ENCODE peak calls at places on chromosomes 16 and 17, in ten cellular contexts. F is lower lobe of right lung, K is AG04450, N is heart right ventricle, M is neural crest cell, A is HFF-Myc, S is heart left ventricle, L is BE2C, Z is lower leg skin, Q is A549. B is an unnamed sample.

GRCh38 chr17:10292057-10292931 is 80.5 kb downstream of the MYH13 start:
- DNase-seq in Z (peak), Q (no peak), N (peak), L (no peak), K (no peak), A (no peak), F (no peak), M (no peak), S (peak), B (no peak)

GRCh38 chr16:28596840-28597691 is at the start of gene SULT1A2:
- DNase-seq in Q (no peak), M (no peak), L (no peak), N (no peak), K (no peak), Z (no peak), A (no peak), S (no peak), F (peak), B (no peak)

GRCh38 chr16:67653131-67654068 is 6.7 kb downstream of the ACD start:
- DNase-seq in L (peak), K (no peak), S (peak), N (peak), F (peak), Z (no peak), Q (no peak), M (no peak), A (no peak), B (no peak)

GRCh38 chr17:14150604-14151003 is 81.3 kb downstream of the COX10 start:
- DNase-seq in L (no peak), Q (no peak), Z (no peak), A (no peak), S (no peak), M (no peak), F (no peak), K (no peak), N (no peak), B (no peak)

GRCh38 chr16:56262148-56262878 is 71.0 kb downstream of the GNAO1 start:
- DNase-seq in S (no peak), Q (no peak), K (no peak), M (no peak), A (no peak), N (no peak), F (no peak), L (no peak), Z (no peak), B (no peak)

GRCh38 chr17:38681096-38681495 is 6.3 kb upstream of the EPOP start:
- DNase-seq in Z (no peak), A (no peak), K (no peak), N (no peak), Q (no peak), F (no peak), M (no peak), L (no peak), S (no peak), B (no peak)

GRCh38 chr16:3819741-3820724 is 60.5 kb downstream of the CREBBP start:
- DNase-seq in K (peak), Z (no peak), S (no peak), L (peak), F (no peak), M (no peak), Q (peak), A (peak), N (no peak), B (no peak)

GRCh38 chr17:80465316-80465974 is 11.0 kb downstream of the NPTX1 start:
- DNase-seq in F (no peak), Q (no peak), M (no peak), N (no peak), K (no peak), A (no peak), L (no peak), Z (no peak), S (no peak), B (no peak)

GRCh38 chr16:84699712-84700517 is at the start of gene USP10:
- DNase-seq in K (no peak), M (peak), A (no peak), L (peak), N (peak), Q (peak), Z (peak), F (peak), S (peak), B (peak)

GRCh38 chr17:57084361-57084801 is 665 bp upstream of the AKAP1 start:
- DNase-seq in N (no peak), S (no peak), F (no peak), Q (no peak), Z (no peak), M (no peak), A (no peak), L (no peak), K (no peak), B (no peak)

GRCh38 chr17:32286518-32286900 is 20.9 kb downstream of the RHBDL3 start:
- DNase-seq in M (no peak), K (no peak), N (no peak), L (no peak), Z (no peak), F (no peak), Q (no peak), A (no peak), S (no peak), B (no peak)

GRCh38 chr17:34472363-34472762 is 107.0 kb upstream of the TMEM132E start:
- DNase-seq in Z (no peak), N (no peak), A (no peak), Q (no peak), L (no peak), M (no peak), K (no peak), F (no peak), S (no peak), B (no peak)

DNA sequence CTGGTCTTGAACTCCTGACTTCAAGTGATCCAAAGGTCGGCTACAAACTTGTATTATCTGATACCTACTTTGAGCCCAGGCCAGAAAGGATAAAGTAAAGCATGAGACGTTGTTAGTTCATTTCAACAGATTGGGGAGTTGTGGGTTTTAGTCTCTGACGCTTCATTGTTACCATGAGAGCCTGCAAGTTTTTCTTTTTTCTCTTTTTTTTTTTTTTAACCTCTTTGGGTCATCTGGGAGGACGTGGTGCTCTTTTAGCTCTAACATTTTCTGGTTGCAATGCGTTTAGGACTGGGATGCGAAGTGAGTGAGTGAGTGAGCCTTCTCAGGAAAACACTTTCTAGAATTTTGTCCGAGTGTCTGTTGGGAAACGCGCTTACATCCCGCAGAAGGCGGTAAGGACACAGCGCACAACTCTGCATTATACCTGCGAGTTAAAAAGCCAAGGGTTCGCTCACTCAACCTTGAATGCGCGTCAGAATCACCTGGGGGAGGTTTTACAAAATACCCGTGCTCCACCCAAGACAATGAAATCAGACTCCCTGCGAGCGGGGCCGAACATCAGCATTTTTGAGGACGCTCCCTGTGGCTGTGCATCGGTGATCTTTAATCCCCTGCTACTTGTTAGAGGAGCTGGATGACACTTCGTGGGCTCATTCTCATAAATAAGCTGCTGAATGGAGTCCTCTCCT is 704 bp upstream of the RNF135 start:
- DNase-seq in Z (no peak), A (no peak), M (no peak), L (no peak), N (no peak), S (no peak), K (no peak), Q (peak), F (no peak), B (peak)
- TF ChIP-seq CTCF in Z (no peak), A (peak), M (no peak), L (no peak), N (no peak), S (no peak), K (peak), Q (no peak), F (no peak), B (no peak)

GRCh38 chr17:18004901-18005305 is 32.2 kb downstream of the DRC3 start:
- DNase-seq in Q (peak), S (no peak), N (no peak), K (no peak), A (no peak), M (no peak), F (no peak), Z (no peak), L (no peak), B (no peak)
- TF ChIP-seq CTCF in Q (no peak), S (no peak), N (peak), K (peak), A (peak), M (peak), F (no peak), Z (no peak), L (peak), B (peak)

GRCh38 chr16:31711344-31711845 is 162.2 kb upstream of the ZNF267 start:
- DNase-seq in S (no peak), Z (no peak), F (no peak), M (no peak), K (no peak), Q (no peak), A (no peak), N (no peak), L (no peak), B (no peak)
- TF ChIP-seq CTCF in S (no peak), Z (no peak), F (no peak), M (no peak), K (no peak), Q (no peak), A (no peak), N (no peak), L (no peak), B (no peak)

DNA sequence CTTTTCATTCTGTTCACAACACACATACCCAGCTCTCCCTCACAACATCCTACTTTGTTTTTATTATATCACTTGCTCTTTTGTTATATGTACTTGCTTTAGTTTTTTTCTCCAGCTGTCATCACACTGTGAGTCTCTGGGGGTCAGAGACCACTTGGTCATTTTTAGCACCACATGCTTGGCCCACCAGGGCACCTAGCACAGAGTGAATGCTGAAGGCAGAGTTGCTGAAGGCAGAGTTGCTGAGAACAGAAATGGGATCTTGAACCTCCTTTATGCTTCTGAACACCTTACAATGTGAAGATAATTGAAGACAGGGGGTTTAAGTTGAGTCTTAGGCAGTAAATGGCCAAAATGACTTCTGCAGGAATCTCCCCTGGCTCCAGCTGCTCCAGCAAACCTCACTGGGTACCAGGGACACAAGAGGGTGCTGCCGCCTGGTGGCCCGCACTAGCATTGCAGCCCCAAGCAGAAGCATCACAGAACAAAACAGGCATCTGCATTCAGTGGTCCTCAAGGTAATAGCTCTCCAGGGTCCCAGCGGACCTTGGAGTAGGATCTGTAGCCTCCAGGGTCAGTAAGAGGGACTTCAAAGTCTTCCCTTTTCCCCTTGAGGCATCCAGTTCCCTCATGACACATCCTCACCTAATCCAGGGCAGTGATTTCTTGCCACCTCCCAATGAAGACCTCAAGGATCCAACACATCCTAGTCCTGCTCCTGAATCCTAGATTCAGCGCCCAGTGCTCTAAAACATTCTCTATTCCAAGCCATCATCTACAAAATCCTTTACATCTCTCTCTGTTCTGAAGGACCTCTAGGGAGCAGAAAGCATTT is 1972.6 kb downstream of the TP53TG3F start:
- DNase-seq in N (no peak), A (no peak), Q (no peak), M (no peak), S (no peak), L (peak), K (no peak), Z (no peak), F (no peak), B (no peak)
- TF ChIP-seq CTCF in N (peak), A (peak), Q (no peak), M (peak), S (peak), L (peak), K (peak), Z (no peak), F (peak), B (peak)

GRCh38 chr17:35918665-35919064 is 11.9 kb downstream of the RDM1 start:
- DNase-seq in F (no peak), S (no peak), N (no peak), K (no peak), A (no peak), M (no peak), L (no peak), Q (no peak), Z (no peak), B (no peak)
- TF ChIP-seq CTCF in F (no peak), S (no peak), N (no peak), K (no peak), A (no peak), M (no peak), L (no peak), Q (no peak), Z (no peak), B (no peak)

GRCh38 chr16:81214745-81215166 is 23.7 kb upstream of the BCO1 start:
- DNase-seq in S (no peak), K (no peak), M (no peak), L (no peak), Z (no peak), A (no peak), N (no peak), Q (peak), F (no peak), B (peak)
- TF ChIP-seq CTCF in S (no peak), K (peak), M (peak), L (peak), Z (no peak), A (peak), N (no peak), Q (peak), F (peak), B (peak)

GRCh38 chr17:40326832-40327199 is 17.8 kb downstream of the RARA start:
- DNase-seq in Z (no peak), A (no peak), K (no peak), L (no peak), N (no peak), Q (no peak), M (no peak), S (peak), F (peak), B (no peak)

GRCh38 chr17:40327735-40328385 is 18.9 kb downstream of the RARA start:
- DNase-seq in Q (no peak), L (no peak), A (no peak), S (peak), F (peak), N (peak), M (no peak), K (no peak), Z (no peak), B (no peak)

GRCh38 chr17:40328386-40328766 is 19.4 kb downstream of the RARA start:
- DNase-seq in K (no peak), N (no peak), Q (no peak), L (no peak), F (no peak), A (no peak), S (no peak), M (no peak), Z (no peak), B (no peak)

GRCh38 chr17:40326014-40326831 is 17.2 kb downstream of the RARA start:
- DNase-seq in K (no peak), F (peak), N (no peak), L (no peak), M (no peak), S (peak), Q (no peak), Z (no peak), A (no peak), B (no peak)

GRCh38 chr17:40327244-40327666 is 18.3 kb downstream of the RARA start:
- DNase-seq in A (no peak), Z (no peak), K (no peak), F (no peak), L (no peak), Q (no peak), S (peak), N (no peak), M (no peak), B (no peak)
- TF ChIP-seq CTCF in A (no peak), Z (no peak), K (no peak), F (no peak), L (no peak), Q (no peak), S (no peak), N (no peak), M (no peak), B (no peak)

DNA sequence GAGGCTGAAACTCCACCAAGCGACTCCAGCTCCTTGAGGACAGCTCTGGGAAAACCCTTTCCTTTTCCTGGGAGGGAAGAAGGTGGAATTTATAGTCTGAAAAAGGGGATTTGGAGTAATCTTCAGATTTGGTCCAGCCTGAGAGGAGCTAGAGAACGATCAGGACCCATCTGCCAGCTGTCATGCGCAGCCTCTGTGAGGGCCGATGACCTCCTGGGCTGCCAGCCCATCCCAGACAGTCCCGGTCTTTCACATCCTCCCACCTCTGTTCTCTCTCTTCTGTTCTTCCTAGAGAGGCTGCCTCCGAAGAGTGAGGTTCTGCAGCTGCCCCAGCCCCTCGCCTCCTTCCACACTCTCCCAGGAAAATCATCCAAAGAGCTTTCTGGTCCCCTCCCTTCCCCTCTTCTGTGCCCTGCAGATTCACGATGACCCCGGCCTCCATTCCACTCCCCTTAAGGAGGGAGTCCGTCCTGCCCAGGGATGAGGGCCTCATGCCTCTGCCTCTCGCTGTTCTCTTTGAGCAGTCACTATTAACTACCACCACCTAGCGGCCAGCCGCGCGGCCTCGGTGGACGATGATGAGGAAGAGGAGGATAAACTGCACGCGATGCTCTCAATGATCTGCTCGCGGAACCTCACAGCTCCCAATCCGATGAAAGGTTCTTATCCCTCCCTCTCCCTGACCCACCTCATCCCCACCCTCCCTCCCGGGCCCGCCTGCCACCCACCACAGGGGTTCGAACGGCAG is 29.6 kb downstream of the SGSM2 start:
- DNase-seq in N (no peak), K (no peak), Q (peak), A (no peak), F (no peak), L (peak), S (no peak), M (peak), Z (no peak), B (peak)
- TF ChIP-seq CTCF in N (no peak), K (peak), Q (peak), A (peak), F (no peak), L (peak), S (no peak), M (peak), Z (no peak), B (peak)

GRCh38 chr17:39702901-39703893 is 3.3 kb downstream of the ERBB2 start:
- DNase-seq in K (no peak), N (no peak), L (no peak), Z (no peak), Q (peak), F (no peak), A (no peak), S (no peak), M (no peak), B (no peak)

GRCh38 chr17:39706383-39706782 is 6.5 kb downstream of the ERBB2 start:
- DNase-seq in A (no peak), F (no peak), Z (no peak), M (no peak), S (no peak), Q (no peak), K (no peak), N (no peak), L (no peak), B (no peak)

GRCh38 chr17:39705786-39706348 is 6.0 kb downstream of the ERBB2 start:
- DNase-seq in Z (peak), M (no peak), A (no peak), Q (no peak), L (no peak), F (peak), K (no peak), N (peak), S (peak), B (no peak)

GRCh38 chr17:39703913-39704312 is 4.0 kb downstream of the ERBB2 start:
- DNase-seq in Z (no peak), S (no peak), Q (no peak), A (no peak), K (no peak), L (no peak), N (no peak), F (no peak), M (no peak), B (no peak)

GRCh38 chr17:39704821-39705551 is 5.1 kb downstream of the ERBB2 start:
- DNase-seq in L (no peak), N (no peak), A (no peak), Q (peak), M (no peak), K (no peak), F (no peak), S (no peak), Z (no peak), B (no peak)
- TF ChIP-seq CTCF in L (no peak), N (no peak), A (peak), Q (no peak), M (peak), K (peak), F (peak), S (peak), Z (no peak), B (no peak)

DNA sequence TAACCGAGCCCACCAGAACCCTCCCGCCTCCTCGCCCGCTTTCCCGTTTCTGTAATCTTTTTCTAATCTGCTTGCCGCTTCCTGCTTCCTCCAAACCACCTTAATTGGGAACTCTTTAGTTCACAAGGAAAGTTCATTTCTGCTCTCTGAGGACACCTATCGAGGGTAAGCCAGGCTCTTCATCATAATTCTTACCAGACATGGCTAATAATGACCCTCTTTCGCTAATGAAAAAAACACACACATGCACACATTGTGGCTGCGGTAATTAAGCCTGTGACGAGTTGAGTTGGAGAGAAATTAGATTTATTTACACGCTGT is 100.7 kb downstream of the ZNF423 start:
- DNase-seq in M (no peak), Q (peak), L (no peak), A (peak), Z (peak), S (no peak), F (no peak), K (peak), N (no peak), B (peak)
- TF ChIP-seq CTCF in M (peak), Q (peak), L (peak), A (peak), Z (no peak), S (peak), F (peak), K (peak), N (peak), B (peak)